ENCODE peak calls at places on chromosome 22, in nine cellular contexts. W, G, V, Z, O, A, K, Y and X are unnamed samples.

GRCh38 chr22:42500164-42500835 is 19.3 kb downstream of the RRP7A start:
- DNase-seq in V (no peak), O (peak), W (peak), Y (peak), G (no peak), Z (peak), A (peak), K (peak), X (no peak)

GRCh38 chr22:32564170-32565001 is 89.8 kb downstream of the FBXO7 start:
- DNase-seq in G (no peak), A (no peak), V (no peak), O (no peak), K (no peak), Z (no peak), Y (no peak), W (no peak), X (no peak)

GRCh38 chr22:27866136-27867091 is 52.6 kb downstream of the PITPNB start:
- DNase-seq in Z (no peak), W (peak), G (peak), V (no peak), O (peak), Y (no peak), A (peak), K (no peak), X (no peak)

GRCh38 chr22:43891360-43892182 is at the start of gene PNPLA5:
- DNase-seq in Z (no peak), O (no peak), K (no peak), V (no peak), Y (no peak), G (no peak), A (no peak), W (no peak), X (no peak)

GRCh38 chr22:41308544-41308947 is 7.2 kb downstream of the ZC3H7B start:
- DNase-seq in K (no peak), G (no peak), O (peak), V (no peak), W (no peak), A (no peak), Z (no peak), Y (no peak), X (no peak)

GRCh38 chr22:32058656-32059280 is 15.7 kb downstream of the SLC5A1 start:
- DNase-seq in W (no peak), K (no peak), Y (no peak), A (no peak), O (no peak), V (no peak), Z (no peak), G (no peak), X (peak)

GRCh38 chr22:25492950-25493790 is 71.3 kb upstream of the GRK3 start:
- DNase-seq in Y (no peak), A (no peak), G (no peak), W (no peak), Z (no peak), O (peak), K (no peak), V (no peak), X (no peak)

GRCh38 chr22:37552560-37553163 is 7.6 kb upstream of the CDC42EP1 start:
- DNase-seq in A (no peak), W (no peak), Y (no peak), G (no peak), O (no peak), K (no peak), Z (no peak), V (no peak), X (no peak)

GRCh38 chr22:37403267-37403960 is 23.9 kb downstream of the ELFN2 start:
- DNase-seq in V (no peak), K (no peak), A (no peak), W (no peak), Z (no peak), Y (no peak), O (no peak), G (no peak), X (no peak)

GRCh38 chr22:22076361-22076760 is 93.8 kb upstream of the TOP3B start:
- DNase-seq in Z (no peak), G (no peak), O (no peak), K (no peak), W (no peak), A (no peak), Y (no peak), V (no peak), X (no peak)

GRCh38 chr22:32620992-32621391 is 146.4 kb downstream of the FBXO7 start:
- DNase-seq in W (no peak), V (no peak), Y (no peak), Z (no peak), O (no peak), K (no peak), A (no peak), G (no peak), X (no peak)

GRCh38 chr22:33116846-33117547 is 58.8 kb upstream of the SYN3 start:
- DNase-seq in G (no peak), A (peak), Y (no peak), O (no peak), Z (no peak), W (peak), K (no peak), V (no peak), X (no peak)

GRCh38 chr22:35761037-35761436 is 43.4 kb downstream of the APOL5 start:
- DNase-seq in W (no peak), Z (no peak), Y (no peak), K (peak), O (no peak), A (peak), G (no peak), V (peak), X (no peak)

GRCh38 chr22:44449061-44449682 is 48.9 kb downstream of the RTL6 start:
- DNase-seq in Y (no peak), O (no peak), K (peak), Z (no peak), W (peak), G (peak), A (peak), V (no peak), X (peak)

GRCh38 chr22:32949719-32950118 is 108.5 kb downstream of the SYN3 start:
- DNase-seq in V (no peak), O (no peak), Z (no peak), W (no peak), G (no peak), K (no peak), Y (no peak), A (no peak), X (no peak)

GRCh38 chr22:25404556-25404922 is 159.9 kb upstream of the GRK3 start:
- DNase-seq in K (no peak), A (no peak), Y (no peak), Z (no peak), V (peak), O (no peak), W (no peak), G (no peak), X (no peak)

GRCh38 chr22:26884921-26885320 is 227.5 kb downstream of the MIAT start:
- DNase-seq in K (no peak), W (no peak), V (no peak), A (no peak), O (no peak), G (no peak), Z (no peak), Y (no peak), X (no peak)

GRCh38 chr22:43862074-43862881 is at the start of gene SULT4A1:
- DNase-seq in K (no peak), Y (no peak), O (peak), V (no peak), A (no peak), G (no peak), Z (no peak), W (no peak), X (no peak)

GRCh38 chr22:35418088-35418487 is 18.1 kb downstream of the MCM5 start:
- DNase-seq in V (no peak), G (no peak), Z (no peak), W (peak), K (no peak), A (peak), O (no peak), Y (no peak), X (no peak)

GRCh38 chr22:48342732-48343131 is 1484.9 kb downstream of the BRD1 start:
- DNase-seq in G (no peak), K (no peak), W (no peak), O (no peak), Y (no peak), V (no peak), A (no peak), Z (no peak), X (no peak)

GRCh38 chr22:42360348-42360747 is 71.9 kb downstream of the NFAM1 start:
- DNase-seq in Y (no peak), A (no peak), O (peak), G (no peak), K (no peak), V (no peak), Z (no peak), W (no peak), X (no peak)

GRCh38 chr22:26906464-26906863 is 249.1 kb downstream of the MIAT start:
- DNase-seq in V (no peak), Y (no peak), A (no peak), G (no peak), O (no peak), W (no peak), Z (no peak), K (no peak), X (no peak)

GRCh38 chr22:11253000-11253511 is 4274.9 kb upstream of the OR11H1 start:
- DNase-seq in G (no peak), K (no peak), Z (no peak), Y (no peak), A (peak), O (no peak), V (no peak), W (no peak), X (no peak)

GRCh38 chr22:37517826-37518450 is 1.3 kb downstream of the CARD10 start:
- DNase-seq in G (no peak), Y (no peak), Z (no peak), K (no peak), A (no peak), O (no peak), W (peak), V (no peak), X (no peak)

GRCh38 chr22:25777870-25778269 is 35.9 kb downstream of the MYO18B start:
- DNase-seq in G (no peak), A (peak), O (no peak), Z (no peak), V (no peak), Y (no peak), K (peak), W (peak), X (no peak)

GRCh38 chr22:37061611-37062365 is 10.2 kb downstream of the KCTD17 start:
- DNase-seq in Y (no peak), G (no peak), O (no peak), Z (no peak), V (no peak), W (no peak), K (no peak), A (no peak), X (no peak)

GRCh38 chr22:36325163-36326031 is 62.4 kb downstream of the MYH9 start:
- DNase-seq in K (no peak), Z (no peak), V (no peak), A (no peak), Y (peak), O (no peak), W (peak), G (no peak), X (no peak)

GRCh38 chr22:43476341-43476740 is 64.5 kb downstream of the MPPED1 start:
- DNase-seq in Z (no peak), W (no peak), G (no peak), K (peak), V (no peak), Y (no peak), A (no peak), O (no peak), X (no peak)

GRCh38 chr22:24133187-24133965 is 47.9 kb upstream of the SUSD2 start:
- DNase-seq in O (no peak), W (no peak), Z (no peak), A (no peak), K (no peak), V (no peak), G (no peak), Y (no peak), X (no peak)
- TF ChIP-seq CTCF in O (peak), W (peak), Z (peak), A (peak), K (peak), V (peak), G (peak), Y (peak), X (peak)

GRCh38 chr22:39558254-39558727 is 12.3 kb upstream of the CACNA1I start:
- DNase-seq in W (no peak), O (no peak), K (no peak), A (no peak), V (no peak), Y (no peak), Z (no peak), G (no peak), X (no peak)
- H3K4me3 ChIP-seq in W (no peak), O (no peak), K (no peak), A (no peak), V (no peak), Y (no peak), Z (no peak), G (no peak), X (no peak)

GRCh38 chr22:19896665-19897355 is 42.1 kb upstream of the GNB1L start:
- DNase-seq in G (no peak), Z (no peak), V (no peak), Y (no peak), O (no peak), W (no peak), A (no peak), K (no peak), X (no peak)
- TF ChIP-seq CTCF in G (no peak), Z (no peak), V (no peak), Y (no peak), O (no peak), W (peak), A (no peak), K (no peak), X (no peak)

DNA sequence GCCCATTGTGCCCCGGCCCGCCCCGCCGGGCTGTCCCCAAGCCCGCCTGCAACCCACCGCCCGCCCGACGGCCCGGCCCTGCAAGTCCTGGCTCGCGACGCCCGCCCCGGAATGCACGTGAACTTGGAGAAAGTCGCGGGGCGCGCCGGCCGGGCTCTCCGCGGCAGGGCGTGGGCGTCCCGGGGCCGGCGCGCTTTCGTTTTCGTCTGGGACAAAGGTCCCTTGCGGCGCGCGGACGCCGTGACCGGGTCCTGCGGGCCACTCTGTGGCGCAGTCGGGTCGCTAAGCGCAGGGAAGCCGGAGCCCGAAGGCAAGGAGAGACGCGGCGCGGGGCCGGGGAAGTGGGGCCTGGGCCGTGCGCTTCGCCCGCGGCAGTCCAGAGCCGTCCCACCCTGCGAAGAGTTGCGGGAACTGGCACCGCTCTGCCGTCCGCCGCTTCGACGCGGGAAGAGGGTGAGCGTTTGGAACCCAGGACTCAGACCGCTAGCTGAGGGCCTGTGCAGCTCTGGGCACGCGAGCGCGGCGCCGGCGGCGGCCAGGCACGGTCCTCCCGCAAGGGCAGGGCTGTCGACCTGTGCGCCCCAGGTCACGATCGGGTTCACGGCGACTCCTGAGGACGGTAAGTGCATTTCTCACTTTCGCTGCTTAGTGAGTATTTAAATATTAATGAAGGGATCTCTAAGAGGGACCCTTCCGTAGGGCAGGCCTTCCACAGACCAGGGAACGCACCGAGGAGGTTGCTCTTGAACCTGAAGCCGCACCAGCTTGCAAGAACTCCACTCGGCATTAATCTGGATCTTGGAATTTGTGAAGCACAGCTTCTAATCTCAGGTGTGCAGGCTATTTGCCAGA is 78.1 kb upstream of the PPARA start:
- DNase-seq in Y (peak), A (peak), W (peak), Z (no peak), K (peak), O (peak), V (peak), G (no peak), X (no peak)
- H3K4me3 ChIP-seq in Y (peak), A (peak), W (peak), Z (peak), K (peak), O (peak), V (peak), G (peak), X (peak)

DNA sequence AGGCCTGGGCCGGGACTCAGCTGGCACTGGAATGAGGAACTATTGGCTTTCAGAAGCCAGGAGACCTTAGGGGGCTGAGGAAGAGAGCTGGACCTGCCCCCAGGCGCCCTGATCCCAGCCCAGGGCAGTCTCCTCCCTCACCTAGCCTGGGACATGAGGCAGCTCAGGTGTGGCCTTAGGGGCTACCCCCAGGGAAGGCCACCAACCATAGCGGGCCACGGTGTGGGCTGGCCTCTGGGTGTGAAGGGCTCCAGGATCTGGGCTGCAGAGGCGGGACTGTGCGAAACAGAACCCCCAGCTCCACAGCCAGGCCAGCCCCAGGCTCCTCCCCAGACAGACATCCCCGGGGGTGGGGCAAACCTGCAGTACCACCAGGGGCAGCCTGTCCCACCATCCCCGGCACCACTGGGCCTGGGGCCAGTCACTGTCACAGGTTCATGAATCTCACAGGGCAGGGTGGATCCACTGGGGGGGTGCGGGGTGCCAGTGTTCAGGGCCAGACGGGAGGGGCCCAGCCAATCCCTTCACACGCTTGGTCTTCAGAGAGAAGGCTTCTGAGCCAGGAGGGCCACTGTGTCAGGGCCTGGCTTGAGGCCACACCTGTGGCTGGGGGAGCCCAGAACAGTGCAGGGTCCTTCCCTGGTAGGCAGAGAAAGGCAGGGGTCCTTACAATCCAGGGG is 3.5 kb downstream of the PLXNB2 start:
- DNase-seq in Z (no peak), Y (peak), O (peak), V (no peak), W (peak), A (peak), G (no peak), K (no peak), X (no peak)
- TF ChIP-seq CTCF in Z (no peak), Y (no peak), O (no peak), V (no peak), W (no peak), A (no peak), G (peak), K (no peak), X (no peak)

GRCh38 chr22:23752750-23753149 is 1.5 kb downstream of the VPREB3 start:
- DNase-seq in A (no peak), G (no peak), O (no peak), W (no peak), Z (no peak), Y (no peak), K (no peak), V (no peak), X (no peak)
- H3K4me3 ChIP-seq in A (no peak), G (no peak), O (no peak), W (no peak), Z (no peak), Y (no peak), K (no peak), V (no peak), X (no peak)

GRCh38 chr22:29914165-29914564 is 31.2 kb downstream of the MTMR3 start:
- DNase-seq in K (no peak), Z (no peak), A (peak), V (no peak), G (peak), Y (no peak), O (no peak), W (peak), X (peak)
- TF ChIP-seq CTCF in K (no peak), Z (no peak), A (no peak), V (no peak), G (no peak), Y (no peak), O (no peak), W (no peak), X (no peak)

GRCh38 chr22:19693581-19693980 is 20.7 kb upstream of the SEPTIN5 start:
- DNase-seq in A (no peak), G (no peak), Z (no peak), W (no peak), V (no peak), Y (no peak), O (no peak), K (no peak), X (no peak)

GRCh38 chr22:19689408-19689807 is 24.9 kb upstream of the SEPTIN5 start:
- DNase-seq in O (no peak), Z (no peak), Y (no peak), A (no peak), W (no peak), K (no peak), V (no peak), G (no peak), X (no peak)

GRCh38 chr22:19691007-19691720 is 23.1 kb upstream of the SEPTIN5 start:
- DNase-seq in V (no peak), G (no peak), Y (no peak), K (no peak), O (no peak), A (no peak), W (no peak), Z (no peak), X (no peak)

GRCh38 chr22:19693981-19694670 is 20.2 kb upstream of the SEPTIN5 start:
- DNase-seq in G (no peak), Z (no peak), O (no peak), K (no peak), Y (no peak), A (peak), V (no peak), W (no peak), X (no peak)

GRCh38 chr22:19691721-19692341 is 22.5 kb upstream of the SEPTIN5 start:
- DNase-seq in W (peak), Z (no peak), G (peak), A (peak), K (no peak), O (no peak), Y (no peak), V (no peak), X (peak)
- H3K4me3 ChIP-seq in W (peak), Z (no peak), G (peak), A (peak), K (no peak), O (no peak), Y (no peak), V (no peak), X (peak)

GRCh38 chr22:24190566-24191208 is 9.4 kb downstream of the SUSD2 start:
- DNase-seq in O (no peak), K (no peak), W (no peak), Z (no peak), G (no peak), Y (no peak), V (no peak), A (no peak), X (no peak)
- TF ChIP-seq CTCF in O (no peak), K (no peak), W (no peak), Z (no peak), G (no peak), Y (no peak), V (no peak), A (no peak), X (no peak)